ENCODE peak calls at places on chromosomes 13 and 19, in ten cellular contexts. K is transverse colon, A is stomach, T is H1, J is ovary, O is tibial nerve, N is HepG2, W is sigmoid colon, Q is SK-N-SH, I is K562. Y is an unnamed sample. For H3K27me3, the result is how much of the 10 kb centered on the place peaks cover.

GRCh38 chr13:113298001-113298945 is 1.2 kb downstream of the LAMP1 start:
- DNase-seq in K (no peak), A (no peak), T (no peak), J (no peak), O (no peak), N (no peak), W (no peak), Q (no peak), I (peak), Y (no peak)

GRCh38 chr13:34750078-34750703 is 191.9 kb upstream of the NBEA start:
- DNase-seq in K (peak), A (no peak), T (peak), J (peak), O (no peak), N (no peak), W (no peak), Q (peak), I (no peak), Y (no peak)

GRCh38 chr19:13859361-13859880 is 17.5 kb upstream of the NANOS3 start:
- DNase-seq in K (no peak), A (no peak), T (no peak), J (no peak), O (no peak), N (no peak), W (no peak), Q (peak), I (peak), Y (peak)

GRCh38 chr13:83709751-83710515 is 172.3 kb downstream of the SLITRK1 start:
- DNase-seq in K (no peak), A (no peak), T (no peak), J (no peak), O (no peak), N (no peak), W (no peak), Q (no peak), I (no peak), Y (no peak)

GRCh38 chr13:24683833-24684599 is 3.8 kb downstream of the ATP12A start:
- DNase-seq in K (peak), A (peak), T (peak), J (no peak), O (peak), N (peak), W (no peak), Q (peak), I (peak), Y (no peak)

GRCh38 chr19:40191836-40192646 is 815 bp downstream of the MAP3K10 start:
- DNase-seq in K (peak), A (no peak), T (peak), J (peak), O (no peak), N (no peak), W (peak), Q (peak), I (peak), Y (no peak)

GRCh38 chr19:29531458-29532025 is 5.7 kb downstream of the VSTM2B start:
- DNase-seq in K (no peak), A (no peak), T (no peak), J (no peak), O (no peak), N (no peak), W (peak), Q (no peak), I (no peak), Y (no peak)

GRCh38 chr13:77860621-77861020 is 58.0 kb downstream of the EDNRB start:
- DNase-seq in K (no peak), A (no peak), T (no peak), J (no peak), O (no peak), N (no peak), W (no peak), Q (no peak), I (no peak), Y (no peak)

GRCh38 chr13:45799451-45799850 is 52.1 kb downstream of the SIAH3 start:
- DNase-seq in K (no peak), A (no peak), T (no peak), J (no peak), O (no peak), N (no peak), W (no peak), Q (no peak), I (no peak), Y (no peak)

GRCh38 chr19:58513694-58514563 is 2.1 kb upstream of the SLC27A5 start:
- DNase-seq in K (peak), A (peak), T (peak), J (peak), O (peak), N (peak), W (peak), Q (peak), I (peak), Y (no peak)

GRCh38 chr13:25455146-25455545 is 83.4 kb downstream of the ATP8A2 start:
- DNase-seq in K (no peak), A (no peak), T (no peak), J (no peak), O (no peak), N (no peak), W (no peak), Q (no peak), I (no peak), Y (no peak)

GRCh38 chr13:65497265-65497664 is 1732.9 kb downstream of the PCDH9 start:
- DNase-seq in K (no peak), A (no peak), T (no peak), J (no peak), O (no peak), N (no peak), W (no peak), Q (no peak), I (no peak), Y (no peak)

GRCh38 chr19:13850910-13851753 is 25.8 kb upstream of the NANOS3 start:
- DNase-seq in K (peak), A (peak), T (no peak), J (peak), O (peak), N (peak), W (peak), Q (peak), I (peak), Y (peak)

GRCh38 chr19:19429361-19429760 is 23.9 kb downstream of the GATAD2A start:
- DNase-seq in K (no peak), A (no peak), T (no peak), J (no peak), O (no peak), N (no peak), W (no peak), Q (no peak), I (no peak), Y (no peak)

GRCh38 chr13:99388334-99388923 is 81.2 kb upstream of the GPR183 start:
- DNase-seq in K (no peak), A (no peak), T (peak), J (no peak), O (no peak), N (no peak), W (no peak), Q (no peak), I (no peak), Y (no peak)

GRCh38 chr19:48674216-48674809 is 1.5 kb upstream of the NTN5 start:
- DNase-seq in K (no peak), A (no peak), T (peak), J (no peak), O (no peak), N (no peak), W (no peak), Q (no peak), I (no peak), Y (no peak)

GRCh38 chr13:66926851-66927524 is 303.1 kb downstream of the PCDH9 start:
- DNase-seq in K (no peak), A (no peak), T (no peak), J (no peak), O (no peak), N (no peak), W (no peak), Q (no peak), I (no peak), Y (no peak)

GRCh38 chr13:50798923-50799322 is 44.6 kb downstream of the DLEU7 start:
- DNase-seq in K (no peak), A (no peak), T (no peak), J (no peak), O (no peak), N (no peak), W (no peak), Q (no peak), I (no peak), Y (no peak)

GRCh38 chr19:19822148-19822429 is 539 bp upstream of the ZNF506 start:
- DNase-seq in K (peak), A (no peak), T (no peak), J (no peak), O (no peak), N (no peak), W (peak), Q (peak), I (no peak), Y (no peak)

GRCh38 chr13:97119899-97120745 is 102.0 kb upstream of the MBNL2 start:
- DNase-seq in K (no peak), A (no peak), T (no peak), J (no peak), O (no peak), N (no peak), W (no peak), Q (no peak), I (no peak), Y (no peak)

GRCh38 chr13:95020298-95020987 is 280.8 kb downstream of the ABCC4 start:
- DNase-seq in K (no peak), A (no peak), T (no peak), J (no peak), O (no peak), N (no peak), W (no peak), Q (no peak), I (no peak), Y (no peak)

GRCh38 chr13:43122706-43123268 is 99.4 kb downstream of the DNAJC15 start:
- DNase-seq in K (no peak), A (no peak), T (no peak), J (no peak), O (no peak), N (no peak), W (no peak), Q (peak), I (no peak), Y (no peak)

GRCh38 chr19:31283701-31284100 is 65.5 kb downstream of the TSHZ3 start:
- DNase-seq in K (no peak), A (no peak), T (no peak), J (peak), O (no peak), N (no peak), W (peak), Q (no peak), I (no peak), Y (no peak)

GRCh38 chr13:63435668-63436275 is 2020.1 kb upstream of the PCDH20 start:
- DNase-seq in K (no peak), A (no peak), T (no peak), J (no peak), O (no peak), N (no peak), W (no peak), Q (no peak), I (no peak), Y (no peak)

GRCh38 chr13:86402500-86402899 is 603.3 kb upstream of the SLITRK6 start:
- DNase-seq in K (no peak), A (no peak), T (no peak), J (no peak), O (no peak), N (no peak), W (no peak), Q (no peak), I (no peak), Y (no peak)

GRCh38 chr19:33199441-33200265 is 5.5 kb downstream of the LRP3 start:
- DNase-seq in K (no peak), A (no peak), T (no peak), J (no peak), O (no peak), N (no peak), W (no peak), Q (peak), I (no peak), Y (no peak)

GRCh38 chr13:56110751-56111150 is 1030.0 kb upstream of the PRR20A start:
- DNase-seq in K (no peak), A (no peak), T (no peak), J (no peak), O (no peak), N (no peak), W (no peak), Q (no peak), I (no peak), Y (no peak)

GRCh38 chr19:4908311-4908710 is 990 bp upstream of the UHRF1 start:
- DNase-seq in K (no peak), A (no peak), T (no peak), J (no peak), O (no peak), N (peak), W (no peak), Q (no peak), I (peak), Y (no peak)

GRCh38 chr19:4909897-4910593 is 744 bp downstream of the UHRF1 start:
- DNase-seq in K (peak), A (peak), T (peak), J (peak), O (peak), N (peak), W (peak), Q (peak), I (peak), Y (peak)

GRCh38 chr19:4909172-4909896 is at the start of gene UHRF1:
- DNase-seq in K (peak), A (no peak), T (peak), J (no peak), O (no peak), N (peak), W (no peak), Q (peak), I (peak), Y (no peak)

GRCh38 chr19:4906963-4907362 is 2.3 kb upstream of the UHRF1 start:
- DNase-seq in K (no peak), A (no peak), T (no peak), J (no peak), O (no peak), N (no peak), W (no peak), Q (no peak), I (peak), Y (no peak)

DNA sequence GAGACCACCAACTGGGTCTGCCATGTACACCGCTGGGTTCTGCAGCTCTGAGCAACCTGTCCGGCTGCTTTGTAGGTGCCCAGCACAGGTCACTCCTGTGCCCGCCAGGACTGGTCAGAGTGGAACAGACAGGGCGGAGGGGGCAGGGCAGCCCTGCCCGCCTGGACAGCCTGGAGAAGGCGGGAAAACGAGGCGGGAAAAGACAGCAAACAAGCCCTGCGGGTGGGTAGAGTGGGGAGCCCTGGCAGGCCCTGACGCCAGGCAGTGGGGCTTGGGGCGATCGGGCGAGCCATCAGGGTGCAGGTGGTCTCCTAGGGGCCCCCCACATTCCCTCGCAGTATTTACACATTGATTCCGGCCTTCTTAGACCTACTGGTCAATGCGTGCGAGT is 525 bp upstream of the UHRF1 start:
- DNase-seq in K (no peak), A (no peak), T (peak), J (no peak), O (no peak), N (peak), W (no peak), Q (peak), I (no peak), Y (no peak)
- TF ChIP-seq EP300 in K (no peak), A (no peak), T (no peak), J (no peak), O (no peak), N (peak), W (no peak), Q (no peak), I (no peak), Y (no peak)

DNA sequence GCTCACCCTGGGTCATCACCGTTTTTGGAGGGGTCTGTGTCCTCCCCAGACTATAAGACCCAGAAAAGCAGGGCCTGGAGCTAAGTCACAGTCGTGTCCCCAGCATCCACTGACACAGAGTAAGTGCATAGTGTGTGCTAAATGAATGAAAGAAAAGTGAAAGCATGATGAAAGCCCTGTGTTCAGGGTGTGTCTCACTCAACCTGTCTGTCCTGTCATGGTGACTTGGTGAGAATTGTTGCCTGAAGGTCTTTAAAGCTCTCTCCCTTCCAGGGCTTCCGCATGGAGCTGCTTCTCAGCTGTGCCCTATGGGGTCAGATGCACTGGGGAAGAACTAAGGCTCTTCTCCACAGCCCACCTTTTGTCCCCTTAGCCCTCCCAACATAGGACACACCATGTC is 20.5 kb upstream of the IGFL1 start:
- DNase-seq in K (no peak), A (no peak), T (no peak), J (no peak), O (no peak), N (no peak), W (no peak), Q (no peak), I (no peak), Y (no peak)
- H3K27me3 ChIP-seq in K (under half), A (under half), T (under half), J (under half), O (under half), N (under half), W (under half), Q (under half), I (under half), Y (under half)

GRCh38 chr13:111458001-111458531 is 137.6 kb downstream of the TEX29 start:
- DNase-seq in K (no peak), A (no peak), T (no peak), J (no peak), O (no peak), N (no peak), W (no peak), Q (no peak), I (no peak), Y (no peak)

GRCh38 chr13:111459803-111460547 is 139.5 kb downstream of the TEX29 start:
- DNase-seq in K (no peak), A (no peak), T (no peak), J (no peak), O (no peak), N (no peak), W (no peak), Q (no peak), I (no peak), Y (no peak)

GRCh38 chr13:111456452-111457230 is 136.2 kb downstream of the TEX29 start:
- DNase-seq in K (no peak), A (no peak), T (no peak), J (no peak), O (no peak), N (no peak), W (no peak), Q (no peak), I (no peak), Y (no peak)

GRCh38 chr13:111460548-111461444 is 140.4 kb downstream of the TEX29 start:
- DNase-seq in K (peak), A (no peak), T (peak), J (peak), O (peak), N (peak), W (peak), Q (peak), I (peak), Y (no peak)

DNA sequence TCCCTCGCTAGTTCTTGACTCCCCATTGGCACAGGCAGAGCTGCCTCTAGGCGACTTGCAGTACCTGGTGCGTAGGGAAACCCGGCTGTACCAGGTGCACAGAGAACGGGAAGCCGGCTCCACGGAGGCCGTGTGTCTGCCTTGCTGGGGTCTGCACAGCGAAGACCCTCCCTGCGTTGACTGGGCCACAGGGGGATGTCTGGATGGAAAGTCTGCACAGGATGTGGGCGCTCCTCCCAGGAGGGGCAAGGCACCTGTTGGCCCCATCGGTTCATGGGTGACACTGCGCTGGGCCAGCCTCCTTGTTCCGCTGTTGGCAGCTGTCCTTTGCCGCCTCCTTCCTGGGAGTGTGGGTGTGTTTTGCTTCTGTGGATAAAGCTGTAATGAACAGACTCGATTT is 138.3 kb downstream of the TEX29 start:
- DNase-seq in K (no peak), A (no peak), T (no peak), J (no peak), O (no peak), N (no peak), W (no peak), Q (no peak), I (no peak), Y (no peak)
- TF ChIP-seq EP300 in K (no peak), A (no peak), T (no peak), J (no peak), O (no peak), N (no peak), W (no peak), Q (no peak), I (no peak), Y (no peak)

GRCh38 chr19:35633727-35634440 is 5.0 kb downstream of the RBM42 start:
- DNase-seq in K (no peak), A (no peak), T (no peak), J (no peak), O (no peak), N (no peak), W (no peak), Q (no peak), I (no peak), Y (no peak)

GRCh38 chr19:35637165-35637564 is 4.4 kb upstream of the ETV2 start:
- DNase-seq in K (no peak), A (no peak), T (no peak), J (no peak), O (no peak), N (no peak), W (no peak), Q (no peak), I (no peak), Y (no peak)

GRCh38 chr19:35639321-35639639 is 2.3 kb upstream of the ETV2 start:
- DNase-seq in K (no peak), A (no peak), T (no peak), J (no peak), O (no peak), N (no peak), W (no peak), Q (no peak), I (no peak), Y (no peak)

GRCh38 chr19:35639863-35640262 is 1.7 kb upstream of the ETV2 start:
- DNase-seq in K (no peak), A (no peak), T (no peak), J (no peak), O (no peak), N (no peak), W (no peak), Q (no peak), I (no peak), Y (no peak)

GRCh38 chr19:35636651-35637050 is 4.9 kb upstream of the ETV2 start:
- DNase-seq in K (no peak), A (no peak), T (no peak), J (no peak), O (no peak), N (no peak), W (no peak), Q (no peak), I (no peak), Y (no peak)
- H3K27me3 ChIP-seq in K (under half), A (under half), T (under half), J (under half), O (under half), N (under half), W (under half), Q (under half), I (under half), Y (under half)

DNA sequence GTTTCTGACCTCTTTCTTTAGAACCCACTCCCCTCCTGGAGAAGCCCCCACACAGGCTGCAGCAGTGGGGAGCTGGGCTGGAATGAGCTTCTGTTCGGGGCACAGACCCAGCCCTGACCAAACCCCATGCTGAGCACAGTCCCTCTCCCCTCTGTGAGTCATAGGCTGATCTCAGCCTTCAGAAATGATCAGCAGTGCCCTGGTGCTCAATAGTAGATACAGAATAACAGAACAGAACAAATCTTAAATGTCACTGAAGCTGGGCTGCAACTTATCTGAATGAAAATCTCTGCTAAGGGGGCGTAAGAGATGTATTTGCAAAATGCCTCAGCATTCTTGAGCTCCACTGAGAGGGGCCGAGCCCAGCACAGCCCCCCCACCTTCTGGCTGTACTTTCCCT is 10.0 kb downstream of the ZNF665 start:
- DNase-seq in K (no peak), A (no peak), T (no peak), J (no peak), O (no peak), N (no peak), W (no peak), Q (no peak), I (no peak), Y (no peak)
- TF ChIP-seq EP300 in K (no peak), A (no peak), T (no peak), J (no peak), O (no peak), N (no peak), W (no peak), Q (peak), I (no peak), Y (no peak)